ENCODE peak calls at places on chromosome 13, in five cellular contexts. S is GM12891, J is stomach, H is heart left ventricle, F is uterus. L is an unnamed sample.

GRCh38 chr13:87674143-87674772 is 3.1 kb downstream of the SLITRK5 start:
- DNase-seq in J (no peak), H (no peak), F (no peak), S (no peak), L (no peak)

GRCh38 chr13:46575843-46576242 is 22.9 kb downstream of the LRCH1 start:
- DNase-seq in S (no peak), J (no peak), H (peak), F (no peak), L (peak)

GRCh38 chr13:97999653-98000052 is 46.2 kb downstream of the IPO5 start:
- DNase-seq in F (no peak), S (no peak), J (no peak), H (no peak), L (no peak)

GRCh38 chr13:99617474-99618255 is 116.4 kb downstream of the TM9SF2 start:
- DNase-seq in S (no peak), F (peak), H (no peak), J (no peak), L (peak)

GRCh38 chr13:113145496-113145895 is 13.0 kb upstream of the PROZ start:
- DNase-seq in J (no peak), F (no peak), H (no peak), S (no peak), L (no peak)

GRCh38 chr13:99046851-99047250 is 69.0 kb upstream of the DOCK9 start:
- DNase-seq in H (no peak), F (no peak), S (no peak), J (no peak), L (no peak)

GRCh38 chr13:98771838-98772611 is 19.6 kb upstream of the SLC15A1 start:
- DNase-seq in J (peak), S (no peak), F (no peak), H (no peak), L (no peak)

GRCh38 chr13:97028441-97029299 is 34.4 kb upstream of the OXGR1 start:
- DNase-seq in J (peak), F (peak), H (no peak), S (peak), L (peak)

GRCh38 chr13:112956516-112957294 is 12.3 kb upstream of the MCF2L start:
- DNase-seq in J (no peak), S (no peak), H (no peak), F (no peak), L (no peak)

GRCh38 chr13:112342841-112343361 is 33.3 kb upstream of the SPACA7 start:
- DNase-seq in F (no peak), H (no peak), S (no peak), J (no peak), L (no peak)

GRCh38 chr13:105232403-105232802 is 1303.1 kb downstream of the EFNB2 start:
- DNase-seq in H (no peak), S (no peak), J (no peak), F (no peak), L (no peak)

GRCh38 chr13:20175406-20175794 is 14.5 kb upstream of the GJA3 start:
- DNase-seq in F (no peak), H (no peak), S (no peak), J (no peak), L (no peak)

GRCh38 chr13:49044849-49045248 is 69.1 kb downstream of the FNDC3A start:
- DNase-seq in S (no peak), F (no peak), J (no peak), H (no peak), L (no peak)

GRCh38 chr13:110509971-110510786 is 51.3 kb downstream of the RAB20 start:
- DNase-seq in H (no peak), J (no peak), S (peak), F (no peak), L (peak)

GRCh38 chr13:49546559-49546958 is 38.8 kb downstream of the RCBTB1 start:
- DNase-seq in J (no peak), S (no peak), H (no peak), F (no peak), L (no peak)

GRCh38 chr13:28582225-28582891 is 76.6 kb upstream of the POMP start:
- DNase-seq in S (peak), F (no peak), H (no peak), J (no peak), L (no peak)

GRCh38 chr13:99124695-99125334 is 75.8 kb upstream of the UBAC2 start:
- DNase-seq in H (no peak), J (no peak), F (no peak), S (peak), L (peak)

GRCh38 chr13:111365149-111366005 is 44.9 kb downstream of the TEX29 start:
- DNase-seq in H (no peak), S (no peak), F (no peak), J (no peak), L (no peak)

GRCh38 chr13:99123101-99124045 is 77.3 kb upstream of the UBAC2 start:
- DNase-seq in S (no peak), F (no peak), H (no peak), J (no peak), L (no peak)

GRCh38 chr13:48161530-48162179 is 66.8 kb upstream of the MED4 start:
- DNase-seq in F (no peak), S (no peak), J (peak), H (peak), L (no peak)

GRCh38 chr13:110628477-110628793 is 13.1 kb downstream of the NAXD start:
- DNase-seq in F (peak), S (no peak), H (peak), J (no peak), L (no peak)

GRCh38 chr13:84127597-84128128 is 245.4 kb upstream of the SLITRK1 start:
- DNase-seq in J (no peak), S (no peak), H (no peak), F (no peak), L (no peak)

GRCh38 chr13:20165417-20166257 is 4.8 kb upstream of the GJA3 start:
- DNase-seq in F (no peak), J (no peak), S (no peak), H (no peak), L (no peak)

GRCh38 chr13:91384891-91385290 is 13.5 kb upstream of the GPC5 start:
- DNase-seq in H (no peak), J (no peak), S (no peak), F (no peak), L (no peak)

GRCh38 chr13:110001622-110002275 is 215.4 kb upstream of the IRS2 start:
- DNase-seq in J (no peak), H (no peak), S (no peak), F (no peak), L (no peak)

GRCh38 chr13:112928958-112929777 is 39.8 kb upstream of the MCF2L start:
- DNase-seq in F (no peak), J (no peak), H (no peak), S (no peak), L (peak)

GRCh38 chr13:75760182-75760981 is 124.3 kb downstream of the LMO7 start:
- DNase-seq in H (peak), J (peak), F (no peak), S (no peak), L (no peak)

GRCh38 chr13:88707652-88708051 is 1036.5 kb downstream of the SLITRK5 start:
- DNase-seq in S (no peak), J (no peak), H (no peak), F (no peak), L (no peak)

GRCh38 chr13:88701551-88701950 is 1030.4 kb downstream of the SLITRK5 start:
- DNase-seq in J (no peak), S (no peak), H (no peak), F (no peak), L (no peak)

GRCh38 chr13:88704600-88705275 is 1033.6 kb downstream of the SLITRK5 start:
- DNase-seq in J (no peak), H (no peak), S (no peak), F (no peak), L (no peak)
- TF ChIP-seq POLR2A in J (no peak), H (no peak), S (no peak), F (no peak), L (no peak)

DNA sequence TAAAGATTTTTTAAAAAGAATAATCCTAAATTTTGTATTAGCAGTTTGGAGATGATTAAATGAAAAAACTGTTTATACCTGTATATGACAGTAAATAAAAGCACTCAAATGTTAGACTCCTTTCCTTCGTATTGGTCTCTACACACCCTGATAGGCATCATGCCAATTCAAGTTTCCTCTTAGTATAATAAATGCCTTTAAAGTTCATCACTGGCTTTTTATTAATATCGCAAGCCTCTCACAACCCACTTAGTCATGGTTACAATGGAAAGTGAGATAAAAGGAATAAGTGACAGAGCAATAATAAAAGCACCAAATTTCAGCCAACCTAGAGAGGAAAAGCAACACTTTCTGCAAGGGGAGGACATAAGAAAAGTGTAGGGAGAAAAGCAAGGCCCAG is 102.2 kb downstream of the PIBF1 start:
- DNase-seq in F (no peak), H (no peak), J (no peak), S (no peak), L (no peak)
- TF ChIP-seq POLR2A in F (no peak), H (no peak), J (no peak), S (no peak), L (no peak)

DNA sequence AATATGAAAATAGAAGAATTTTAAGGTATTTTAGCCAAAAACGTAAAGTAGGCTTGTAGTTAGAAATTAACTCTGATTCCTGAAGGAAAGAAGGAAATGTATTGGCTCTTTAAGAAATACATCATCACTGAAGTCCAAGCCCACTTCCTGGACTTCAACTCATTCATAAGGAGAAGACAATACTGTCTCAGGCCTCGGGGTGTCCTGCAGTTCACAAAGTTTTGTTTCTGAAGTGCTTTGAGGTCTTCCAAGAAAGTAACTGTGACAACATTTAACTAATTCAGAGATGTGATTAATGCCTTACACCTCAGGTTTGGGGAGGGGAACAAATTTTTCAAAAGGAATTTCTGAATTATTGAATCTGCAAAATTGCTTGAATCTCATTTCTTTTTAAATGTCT is 65.8 kb upstream of the STARD13 start:
- DNase-seq in S (no peak), F (no peak), J (no peak), H (no peak), L (peak)
- TF ChIP-seq POLR2A in S (no peak), F (no peak), J (no peak), H (no peak), L (no peak)

GRCh38 chr13:26589754-26590153 is 32.3 kb downstream of the WASF3 start:
- DNase-seq in H (no peak), F (no peak), J (peak), S (no peak), L (no peak)

GRCh38 chr13:26587251-26587650 is 29.8 kb downstream of the WASF3 start:
- DNase-seq in S (no peak), F (no peak), H (no peak), J (no peak), L (no peak)

GRCh38 chr13:26590379-26590778 is 32.9 kb downstream of the WASF3 start:
- DNase-seq in S (no peak), F (no peak), H (no peak), J (no peak), L (no peak)

GRCh38 chr13:26591672-26592071 is 34.2 kb downstream of the WASF3 start:
- DNase-seq in F (no peak), H (no peak), S (no peak), J (no peak), L (no peak)

GRCh38 chr13:26590951-26591350 is 33.5 kb downstream of the WASF3 start:
- DNase-seq in S (no peak), J (no peak), F (no peak), H (no peak), L (no peak)
- TF ChIP-seq POLR2A in S (no peak), J (no peak), F (no peak), H (no peak), L (no peak)

GRCh38 chr13:32113564-32113963 is 82.0 kb downstream of the FRY start:
- DNase-seq in J (no peak), H (no peak), F (no peak), S (no peak), L (no peak)

GRCh38 chr13:32115069-32115468 is 83.5 kb downstream of the FRY start:
- DNase-seq in H (no peak), J (no peak), F (no peak), S (no peak), L (no peak)

GRCh38 chr13:32116210-32116609 is 84.6 kb downstream of the FRY start:
- DNase-seq in J (no peak), F (no peak), H (no peak), S (no peak), L (no peak)

GRCh38 chr13:32121316-32121715 is 89.7 kb downstream of the FRY start:
- DNase-seq in H (no peak), J (no peak), F (no peak), S (no peak), L (no peak)

GRCh38 chr13:32117696-32118095 is 86.1 kb downstream of the FRY start:
- DNase-seq in S (no peak), F (no peak), H (peak), J (peak), L (no peak)
- TF ChIP-seq POLR2A in S (no peak), F (no peak), H (no peak), J (no peak), L (no peak)

GRCh38 chr13:44756411-44756810 is 180.3 kb upstream of the TSC22D1 start:
- DNase-seq in J (no peak), H (no peak), F (no peak), S (no peak), L (no peak)
- TF ChIP-seq POLR2A in J (no peak), H (no peak), F (no peak), S (no peak), L (no peak)

DNA sequence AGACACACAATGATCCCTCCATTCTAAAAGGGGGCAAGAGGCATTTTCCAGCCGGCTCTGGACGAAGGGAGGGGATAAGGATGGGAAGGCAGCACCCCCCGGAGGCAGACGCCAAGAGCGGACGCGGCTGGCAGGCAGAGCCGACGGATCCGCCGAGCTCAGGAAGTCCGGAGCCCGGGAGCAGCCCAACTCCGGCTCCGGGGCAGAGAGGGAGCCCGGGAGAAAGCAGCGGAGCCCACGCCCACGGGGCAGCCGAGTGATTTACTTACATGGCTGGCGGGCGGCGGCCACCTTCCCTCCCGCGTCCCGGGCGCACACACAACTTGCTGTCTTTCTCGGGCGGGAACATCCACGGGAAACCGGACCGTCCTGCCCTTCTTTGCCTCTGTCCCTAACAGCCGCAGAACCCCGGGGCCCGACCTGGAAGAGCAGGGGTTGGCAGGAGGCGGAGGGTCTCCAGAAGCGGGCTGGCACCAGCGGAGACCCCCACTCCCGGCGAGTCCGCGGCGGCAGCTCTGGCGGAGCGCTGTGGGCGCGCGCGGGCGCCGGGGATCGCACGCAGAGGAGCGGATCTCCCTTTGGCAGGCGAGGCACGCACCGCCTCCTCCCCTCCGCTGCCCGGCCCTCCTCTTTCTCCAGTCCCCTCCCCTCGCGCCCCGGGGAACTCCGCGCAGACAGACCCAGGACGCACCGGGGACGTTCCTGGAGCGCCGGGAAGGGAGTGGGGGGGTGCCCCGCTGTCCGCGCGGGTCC is at the start of gene LHFPL6:
- DNase-seq in F (peak), J (peak), H (peak), S (peak), L (peak)
- TF ChIP-seq POLR2A in F (peak), J (no peak), H (peak), S (no peak), L (peak)

GRCh38 chr13:31044658-31045620 is 112.5 kb downstream of the TEX26 start:
- DNase-seq in S (no peak), F (no peak), H (no peak), J (no peak), L (no peak)

GRCh38 chr13:31045621-31046081 is 113.2 kb downstream of the TEX26 start:
- DNase-seq in F (peak), S (no peak), J (peak), H (peak), L (peak)

GRCh38 chr13:31042084-31042483 is 109.6 kb downstream of the TEX26 start:
- DNase-seq in S (no peak), F (no peak), J (no peak), H (no peak), L (no peak)

GRCh38 chr13:31042501-31043165 is 110.2 kb downstream of the TEX26 start:
- DNase-seq in J (no peak), F (no peak), H (no peak), S (no peak), L (no peak)

DNA sequence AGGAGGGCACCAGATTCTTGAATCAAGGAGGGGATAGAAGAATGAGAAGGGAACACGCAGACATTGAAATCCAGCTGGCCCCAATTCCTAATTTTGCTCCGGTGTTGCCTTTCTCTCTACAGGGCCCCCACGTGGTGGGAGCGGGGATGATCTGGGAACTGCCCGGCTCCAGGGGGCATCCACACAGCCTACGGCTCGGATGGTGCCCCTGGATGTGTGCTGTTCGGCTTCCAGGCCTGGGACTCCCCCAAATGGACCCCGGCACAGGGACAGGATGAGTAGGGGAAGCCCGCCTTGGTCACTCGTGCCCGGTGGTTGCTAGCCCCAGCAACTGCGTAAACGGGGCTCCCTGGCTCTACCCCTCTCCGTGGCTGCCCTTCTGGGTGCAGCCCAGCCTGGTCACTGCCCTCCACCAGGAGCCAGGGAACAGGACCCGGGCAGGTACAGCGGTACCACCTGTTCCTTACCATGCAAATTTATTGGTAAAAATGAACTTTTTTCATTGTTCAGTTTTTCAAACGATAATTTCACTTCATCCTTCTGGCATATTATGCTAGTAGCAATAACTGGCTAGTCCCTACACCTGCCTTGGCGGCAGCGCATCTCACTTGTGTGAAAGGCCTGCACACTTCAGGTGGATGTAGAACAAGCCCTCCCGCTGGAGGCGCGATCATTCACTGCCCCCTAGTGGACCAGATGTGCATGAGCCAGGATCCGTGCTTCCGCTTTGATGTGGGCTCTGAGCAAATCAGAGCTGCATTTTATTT is 111.6 kb downstream of the TEX26 start:
- DNase-seq in J (peak), S (peak), F (peak), H (peak), L (peak)
- TF ChIP-seq POLR2A in J (no peak), S (no peak), F (no peak), H (no peak), L (no peak)